ENCODE peak calls at places on chromosome 13, in six cellular contexts. One of them, this sample, is unnamed.
A peak's percentile ranks its signal among the peaks of the same experiment; 100 is the strongest.

GRCh38 chr13:94305463-94305862 is 174.0 kb downstream of the DCT start:
- DNase-seq in spleen: no peak
- DNase-seq in transverse colon: no peak
- DNase-seq in GM12878: no peak
- DNase-seq in HCT116: no peak
- DNase-seq in sigmoid colon: no peak
- DNase-seq in this sample: no peak

GRCh38 chr13:83941669-83942335 is 59.5 kb upstream of the SLITRK1 start:
- DNase-seq in GM12878: no peak
- DNase-seq in spleen: no peak
- DNase-seq in HCT116: no peak
- DNase-seq in transverse colon: no peak
- DNase-seq in sigmoid colon: no peak
- DNase-seq in this sample: no peak

GRCh38 chr13:44220948-44221347 is 152.7 kb upstream of the SERP2 start:
- DNase-seq in spleen: no peak
- DNase-seq in GM12878: no peak
- DNase-seq in sigmoid colon: no peak
- DNase-seq in transverse colon: no peak
- DNase-seq in HCT116: no peak
- DNase-seq in this sample: no peak

GRCh38 chr13:51681037-51681678 is 96.9 kb downstream of the WDFY2 start:
- DNase-seq in GM12878: no peak
- DNase-seq in spleen: no peak
- DNase-seq in HCT116: no peak
- DNase-seq in transverse colon: no peak
- DNase-seq in sigmoid colon: no peak
- DNase-seq in this sample: no peak

GRCh38 chr13:22074403-22074802 is 403.5 kb downstream of the FGF9 start:
- DNase-seq in transverse colon: no peak
- DNase-seq in spleen: no peak
- DNase-seq in HCT116: no peak
- DNase-seq in sigmoid colon: no peak
- DNase-seq in GM12878: no peak
- DNase-seq in this sample: no peak

GRCh38 chr13:105365831-105366230 is 1169.6 kb downstream of the EFNB2 start:
- DNase-seq in sigmoid colon: no peak
- DNase-seq in spleen: no peak
- DNase-seq in GM12878: no peak
- DNase-seq in HCT116: no peak
- DNase-seq in transverse colon: no peak
- DNase-seq in this sample: no peak

GRCh38 chr13:69857188-69857821 is 250.3 kb upstream of the ATXN8OS start:
- DNase-seq in GM12878: peak; percentile 19
- DNase-seq in spleen: no peak
- DNase-seq in transverse colon: no peak
- DNase-seq in sigmoid colon: no peak
- DNase-seq in HCT116: peak; percentile 45
- DNase-seq in this sample: no peak

GRCh38 chr13:113853518-113854237 is 10.2 kb downstream of the GAS6 start:
- DNase-seq in transverse colon: no peak
- DNase-seq in GM12878: no peak
- DNase-seq in spleen: peak; percentile 62
- DNase-seq in HCT116: no peak
- DNase-seq in sigmoid colon: no peak
- DNase-seq in this sample: no peak

GRCh38 chr13:44237276-44237767 is 136.3 kb upstream of the SERP2 start:
- DNase-seq in sigmoid colon: peak; percentile 92
- DNase-seq in transverse colon: peak; percentile 47
- DNase-seq in spleen: no peak
- DNase-seq in HCT116: no peak
- DNase-seq in GM12878: peak; percentile 19
- DNase-seq in this sample: no peak

GRCh38 chr13:19959141-19959830 is 759 bp downstream of the ZMYM2 start:
- DNase-seq in spleen: peak; percentile 94
- DNase-seq in GM12878: no peak
- DNase-seq in transverse colon: peak; percentile 61
- DNase-seq in sigmoid colon: peak; percentile 77
- DNase-seq in HCT116: peak; percentile 8
- DNase-seq in this sample: peak; percentile 51

GRCh38 chr13:112053167-112053743 is 13.7 kb upstream of the SOX1 start:
- DNase-seq in spleen: no peak
- DNase-seq in HCT116: no peak
- DNase-seq in transverse colon: no peak
- DNase-seq in GM12878: no peak
- DNase-seq in sigmoid colon: no peak
- DNase-seq in this sample: no peak

GRCh38 chr13:111658150-111659100 is 338.0 kb downstream of the TEX29 start:
- DNase-seq in spleen: no peak
- DNase-seq in HCT116: no peak
- DNase-seq in GM12878: no peak
- DNase-seq in sigmoid colon: no peak
- DNase-seq in transverse colon: no peak
- DNase-seq in this sample: no peak

GRCh38 chr13:36788276-36788675 is 30.7 kb upstream of the RFXAP start:
- DNase-seq in GM12878: no peak
- DNase-seq in sigmoid colon: no peak
- DNase-seq in transverse colon: no peak
- DNase-seq in HCT116: no peak
- DNase-seq in spleen: no peak
- DNase-seq in this sample: no peak

GRCh38 chr13:44306401-44307192 is 67.0 kb upstream of the SERP2 start:
- DNase-seq in sigmoid colon: peak; percentile 90
- DNase-seq in transverse colon: peak; percentile 63
- DNase-seq in GM12878: no peak
- DNase-seq in HCT116: peak; percentile 99
- DNase-seq in spleen: no peak
- DNase-seq in this sample: peak; percentile 77

GRCh38 chr13:113184568-113185440 is 23.7 kb downstream of the PCID2 start:
- DNase-seq in transverse colon: no peak
- DNase-seq in spleen: no peak
- DNase-seq in sigmoid colon: no peak
- DNase-seq in HCT116: no peak
- DNase-seq in GM12878: no peak
- DNase-seq in this sample: no peak

GRCh38 chr13:113967729-113968462 is 6.0 kb downstream of the C13orf46 start:
- DNase-seq in HCT116: no peak
- DNase-seq in spleen: peak; percentile 66
- DNase-seq in GM12878: no peak
- DNase-seq in sigmoid colon: peak; percentile 54
- DNase-seq in transverse colon: no peak
- DNase-seq in this sample: no peak

GRCh38 chr13:65768545-65768944 is 1461.6 kb downstream of the PCDH9 start:
- DNase-seq in transverse colon: no peak
- DNase-seq in HCT116: no peak
- DNase-seq in GM12878: no peak
- DNase-seq in sigmoid colon: no peak
- DNase-seq in spleen: no peak
- DNase-seq in this sample: no peak

GRCh38 chr13:113361406-113361805 is 2.5 kb downstream of the GRTP1 start:
- DNase-seq in HCT116: no peak
- DNase-seq in spleen: no peak
- DNase-seq in sigmoid colon: no peak
- DNase-seq in transverse colon: no peak
- DNase-seq in GM12878: no peak
- DNase-seq in this sample: no peak

GRCh38 chr13:106990594-106990993 is 422.7 kb upstream of the ARGLU1 start:
- DNase-seq in sigmoid colon: no peak
- DNase-seq in transverse colon: no peak
- DNase-seq in GM12878: no peak
- DNase-seq in spleen: no peak
- DNase-seq in HCT116: no peak
- DNase-seq in this sample: no peak

GRCh38 chr13:23504188-23504587 is 66.0 kb upstream of the TNFRSF19 start:
- DNase-seq in spleen: no peak
- DNase-seq in sigmoid colon: no peak
- DNase-seq in transverse colon: no peak
- DNase-seq in GM12878: no peak
- DNase-seq in HCT116: no peak
- DNase-seq in this sample: no peak

GRCh38 chr13:43785166-43785680 is 1.5 kb downstream of the ENOX1 start:
- DNase-seq in GM12878: no peak
- DNase-seq in transverse colon: no peak
- DNase-seq in sigmoid colon: no peak
- DNase-seq in HCT116: no peak
- DNase-seq in spleen: no peak
- DNase-seq in this sample: no peak

GRCh38 chr13:27953671-27954405 is 15.3 kb downstream of the CDX2 start:
- DNase-seq in spleen: peak; percentile 92
- DNase-seq in sigmoid colon: peak; percentile 80
- DNase-seq in transverse colon: peak; percentile 87
- DNase-seq in GM12878: no peak
- DNase-seq in HCT116: peak; percentile 54
- DNase-seq in this sample: peak; percentile 88

GRCh38 chr13:44267966-44268365 is 105.7 kb upstream of the SERP2 start:
- DNase-seq in sigmoid colon: no peak
- DNase-seq in GM12878: no peak
- DNase-seq in spleen: no peak
- DNase-seq in transverse colon: no peak
- DNase-seq in HCT116: no peak
- DNase-seq in this sample: no peak

GRCh38 chr13:69474286-69474685 is 633.3 kb upstream of the ATXN8OS start:
- DNase-seq in spleen: no peak
- DNase-seq in HCT116: no peak
- DNase-seq in sigmoid colon: no peak
- DNase-seq in GM12878: no peak
- DNase-seq in transverse colon: no peak
- DNase-seq in this sample: no peak

GRCh38 chr13:43767351-43767901 is 19.3 kb downstream of the ENOX1 start:
- DNase-seq in HCT116: no peak
- DNase-seq in sigmoid colon: peak; percentile 78
- DNase-seq in transverse colon: no peak
- DNase-seq in spleen: no peak
- DNase-seq in GM12878: no peak
- DNase-seq in this sample: no peak

GRCh38 chr13:49219647-49220034 is 497 bp upstream of the MLNR start:
- DNase-seq in GM12878: no peak
- DNase-seq in sigmoid colon: no peak
- DNase-seq in HCT116: no peak
- DNase-seq in transverse colon: peak; percentile 36
- DNase-seq in spleen: no peak
- DNase-seq in this sample: no peak

GRCh38 chr13:49220856-49221614 is 897 bp downstream of the MLNR start:
- DNase-seq in spleen: no peak
- DNase-seq in transverse colon: no peak
- DNase-seq in sigmoid colon: no peak
- DNase-seq in GM12878: no peak
- DNase-seq in HCT116: no peak
- DNase-seq in this sample: no peak

GRCh38 chr13:49220035-49220855 is at the start of gene MLNR:
- DNase-seq in transverse colon: no peak
- DNase-seq in GM12878: no peak
- DNase-seq in sigmoid colon: no peak
- DNase-seq in spleen: peak; percentile 85
- DNase-seq in HCT116: no peak
- DNase-seq in this sample: no peak

GRCh38 chr13:49226613-49227012 is 6.5 kb downstream of the MLNR start:
- DNase-seq in GM12878: no peak
- DNase-seq in spleen: no peak
- DNase-seq in sigmoid colon: no peak
- DNase-seq in transverse colon: no peak
- DNase-seq in HCT116: no peak
- DNase-seq in this sample: no peak

GRCh38 chr13:49225358-49226042 is 5.4 kb downstream of the MLNR start:
- DNase-seq in spleen: no peak
- DNase-seq in transverse colon: no peak
- DNase-seq in sigmoid colon: no peak
- DNase-seq in GM12878: no peak
- DNase-seq in HCT116: no peak
- DNase-seq in this sample: peak; percentile 53
- TF ChIP-seq POLR2AphosphoS5 in spleen: no peak
- TF ChIP-seq POLR2AphosphoS5 in transverse colon: no peak
- TF ChIP-seq POLR2AphosphoS5 in sigmoid colon: no peak
- TF ChIP-seq POLR2AphosphoS5 in GM12878: no peak
- TF ChIP-seq POLR2AphosphoS5 in HCT116: no peak
- TF ChIP-seq POLR2AphosphoS5 in this sample: peak; percentile 25

GRCh38 chr13:33205224-33205623 is 80.3 kb downstream of the STARD13 start:
- DNase-seq in GM12878: no peak
- DNase-seq in sigmoid colon: no peak
- DNase-seq in spleen: no peak
- DNase-seq in HCT116: no peak
- DNase-seq in transverse colon: no peak
- DNase-seq in this sample: no peak

GRCh38 chr13:33206425-33206824 is 79.1 kb downstream of the STARD13 start:
- DNase-seq in GM12878: no peak
- DNase-seq in HCT116: no peak
- DNase-seq in transverse colon: no peak
- DNase-seq in sigmoid colon: no peak
- DNase-seq in spleen: no peak
- DNase-seq in this sample: no peak

GRCh38 chr13:33205804-33206221 is 79.7 kb downstream of the STARD13 start:
- DNase-seq in transverse colon: no peak
- DNase-seq in HCT116: no peak
- DNase-seq in spleen: no peak
- DNase-seq in GM12878: no peak
- DNase-seq in sigmoid colon: no peak
- DNase-seq in this sample: no peak

GRCh38 chr13:33202644-33203169 is 82.8 kb downstream of the STARD13 start:
- DNase-seq in GM12878: no peak
- DNase-seq in HCT116: no peak
- DNase-seq in transverse colon: no peak
- DNase-seq in spleen: no peak
- DNase-seq in sigmoid colon: no peak
- DNase-seq in this sample: no peak

GRCh38 chr13:33204130-33204927 is 81.2 kb downstream of the STARD13 start:
- DNase-seq in transverse colon: peak; percentile 59
- DNase-seq in HCT116: no peak
- DNase-seq in sigmoid colon: peak; percentile 96
- DNase-seq in GM12878: peak; percentile 78
- DNase-seq in spleen: no peak
- DNase-seq in this sample: peak; percentile 31
- H3K4me3 ChIP-seq in transverse colon: peak overlapping the region; percentile 9
- H3K4me3 ChIP-seq in HCT116: no peak overlapping the region
- H3K4me3 ChIP-seq in sigmoid colon: peak overlapping the region; percentile 36
- H3K4me3 ChIP-seq in GM12878: peak overlapping the region; percentile 74
- H3K4me3 ChIP-seq in spleen: no peak overlapping the region
- H3K4me3 ChIP-seq in this sample: peak overlapping the region; percentile 34

GRCh38 chr13:66994097-66994496 is 236.0 kb downstream of the PCDH9 start:
- DNase-seq in transverse colon: peak; percentile 15
- DNase-seq in GM12878: no peak
- DNase-seq in HCT116: no peak
- DNase-seq in spleen: peak; percentile 75
- DNase-seq in sigmoid colon: peak; percentile 71
- DNase-seq in this sample: peak; percentile 61
- TF ChIP-seq POLR2A in transverse colon: no peak
- TF ChIP-seq POLR2A in GM12878: no peak
- TF ChIP-seq POLR2A in HCT116: no peak
- TF ChIP-seq POLR2A in spleen: no peak
- TF ChIP-seq POLR2A in sigmoid colon: no peak
- TF ChIP-seq POLR2A in this sample: no peak

DNA sequence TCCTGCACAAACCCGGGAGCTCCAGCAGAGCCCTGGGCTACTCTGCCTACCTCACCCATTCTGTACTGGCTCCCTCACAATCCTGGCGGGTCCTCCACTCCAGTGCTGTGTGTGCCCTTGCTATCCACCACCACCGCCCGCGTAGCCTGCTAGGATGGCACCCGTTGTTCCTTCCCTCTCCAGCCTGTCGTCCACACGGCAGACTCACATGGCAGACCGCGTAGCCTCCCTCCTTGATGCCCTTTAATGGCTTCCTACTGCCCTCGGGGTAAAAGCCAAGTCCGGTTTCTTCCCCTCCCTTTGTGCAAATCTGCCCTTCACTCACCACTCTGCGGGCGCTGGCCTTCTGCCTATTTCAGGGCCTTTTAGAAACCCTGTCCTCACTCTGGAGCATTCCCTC is 106.6 kb downstream of the RAB20 start:
- DNase-seq in transverse colon: no peak
- DNase-seq in sigmoid colon: peak; percentile 79
- DNase-seq in HCT116: no peak
- DNase-seq in spleen: no peak
- DNase-seq in GM12878: no peak
- DNase-seq in this sample: no peak
- TF ChIP-seq POLR2AphosphoS5 in transverse colon: no peak
- TF ChIP-seq POLR2AphosphoS5 in sigmoid colon: no peak
- TF ChIP-seq POLR2AphosphoS5 in HCT116: no peak
- TF ChIP-seq POLR2AphosphoS5 in spleen: peak; percentile 45
- TF ChIP-seq POLR2AphosphoS5 in GM12878: no peak
- TF ChIP-seq POLR2AphosphoS5 in this sample: no peak